ENCODE peak calls at places on chromosomes 5 and 9, in five cellular contexts. One of them, this sample, is unnamed.

GRCh38 chr5:34480810-34481528 is 175.2 kb upstream of the RAI14 start:
- ATAC-seq in aorta: no peak
- ATAC-seq in PC-3: no peak
- ATAC-seq in RWPE2: no peak
- ATAC-seq in activated B cell treated with CpG ODN at 0.5 μM for 24 hours: no peak
- ATAC-seq in this sample: no peak

GRCh38 chr9:115883467-115884329 is 269.9 kb upstream of the PAPPA start:
- ATAC-seq in PC-3: peak; percentile 76
- ATAC-seq in RWPE2: peak; percentile 96
- ATAC-seq in aorta: no peak
- ATAC-seq in activated B cell treated with CpG ODN at 0.5 μM for 24 hours: no peak
- ATAC-seq in this sample: peak; percentile 66

GRCh38 chr9:134355158-134355557 is 28.9 kb downstream of the RXRA start:
- ATAC-seq in aorta: no peak
- ATAC-seq in RWPE2: peak; percentile 0
- ATAC-seq in activated B cell treated with CpG ODN at 0.5 μM for 24 hours: no peak
- ATAC-seq in PC-3: no peak
- ATAC-seq in this sample: no peak

GRCh38 chr5:124528838-124529237 is 217.6 kb downstream of the ZNF608 start:
- ATAC-seq in aorta: no peak
- ATAC-seq in activated B cell treated with CpG ODN at 0.5 μM for 24 hours: peak; percentile 35
- ATAC-seq in RWPE2: no peak
- ATAC-seq in PC-3: no peak
- ATAC-seq in this sample: no peak

GRCh38 chr9:8728910-8729309 is 929.3 kb upstream of the DMAC1 start:
- ATAC-seq in activated B cell treated with CpG ODN at 0.5 μM for 24 hours: no peak
- ATAC-seq in RWPE2: no peak
- ATAC-seq in PC-3: no peak
- ATAC-seq in aorta: no peak
- ATAC-seq in this sample: no peak

GRCh38 chr9:89675403-89675771 is 70.6 kb downstream of the GADD45G start:
- ATAC-seq in activated B cell treated with CpG ODN at 0.5 μM for 24 hours: no peak
- ATAC-seq in RWPE2: no peak
- ATAC-seq in PC-3: no peak
- ATAC-seq in aorta: peak; percentile 59
- ATAC-seq in this sample: peak; percentile 51

GRCh38 chr5:111635151-111635945 is 121.6 kb downstream of the NREP start:
- ATAC-seq in activated B cell treated with CpG ODN at 0.5 μM for 24 hours: no peak
- ATAC-seq in PC-3: no peak
- ATAC-seq in aorta: no peak
- ATAC-seq in RWPE2: no peak
- ATAC-seq in this sample: peak; percentile 28

GRCh38 chr9:34546834-34547827 is 24.3 kb upstream of the ENHO start:
- ATAC-seq in aorta: peak; percentile 71
- ATAC-seq in PC-3: peak; percentile 63
- ATAC-seq in RWPE2: peak; percentile 40
- ATAC-seq in activated B cell treated with CpG ODN at 0.5 μM for 24 hours: peak; percentile 58
- ATAC-seq in this sample: peak; percentile 69

GRCh38 chr9:26166537-26166936 is 488.3 kb upstream of the TUSC1 start:
- ATAC-seq in RWPE2: no peak
- ATAC-seq in aorta: no peak
- ATAC-seq in PC-3: no peak
- ATAC-seq in activated B cell treated with CpG ODN at 0.5 μM for 24 hours: no peak
- ATAC-seq in this sample: no peak

GRCh38 chr5:134411546-134412266 is at the start of gene CDKN2AIPNL:
- ATAC-seq in activated B cell treated with CpG ODN at 0.5 μM for 24 hours: peak; percentile 99
- ATAC-seq in RWPE2: peak; percentile 99
- ATAC-seq in PC-3: peak; percentile 99
- ATAC-seq in aorta: peak; percentile 98
- ATAC-seq in this sample: peak; percentile 97